ENCODE peak calls at places on chromosomes 12 and 14, in four cellular contexts. One of them, this sample, is unnamed.

GRCh38 chr12:13209279-13210021 is 12.9 kb downstream of the EMP1 start:
- DNase-seq in astrocyte of the spinal cord: no peak
- DNase-seq in cardiac muscle cell: no peak
- DNase-seq in IMR-90: no peak
- DNase-seq in this sample: no peak

GRCh38 chr14:91875515-91876286 is 8.4 kb upstream of the TC2N start:
- DNase-seq in astrocyte of the spinal cord: no peak
- DNase-seq in cardiac muscle cell: no peak
- DNase-seq in IMR-90: no peak
- DNase-seq in this sample: no peak

GRCh38 chr12:120669055-120669828 is 17.7 kb upstream of the MLEC start:
- DNase-seq in cardiac muscle cell: peak; percentile 30
- DNase-seq in IMR-90: no peak
- DNase-seq in astrocyte of the spinal cord: no peak
- DNase-seq in this sample: no peak

GRCh38 chr12:32390572-32391219 is 8.7 kb upstream of the FGD4 start:
- DNase-seq in cardiac muscle cell: no peak
- DNase-seq in astrocyte of the spinal cord: peak; percentile 7
- DNase-seq in IMR-90: no peak
- DNase-seq in this sample: no peak

GRCh38 chr12:92541024-92541423 is 161.8 kb upstream of the PLEKHG7 start:
- DNase-seq in IMR-90: no peak
- DNase-seq in astrocyte of the spinal cord: no peak
- DNase-seq in cardiac muscle cell: no peak
- DNase-seq in this sample: no peak

GRCh38 chr12:26787125-26787495 is 45.9 kb downstream of the ITPR2 start:
- DNase-seq in cardiac muscle cell: no peak
- DNase-seq in IMR-90: peak; percentile 83
- DNase-seq in astrocyte of the spinal cord: peak; percentile 85
- DNase-seq in this sample: no peak

GRCh38 chr12:28569698-28570411 is 379.6 kb downstream of the CCDC91 start:
- DNase-seq in cardiac muscle cell: no peak
- DNase-seq in astrocyte of the spinal cord: peak; percentile 32
- DNase-seq in IMR-90: peak; percentile 80
- DNase-seq in this sample: peak; percentile 51

GRCh38 chr12:34286934-34287333 is 264.6 kb downstream of the ALG10 start:
- DNase-seq in cardiac muscle cell: no peak
- DNase-seq in IMR-90: no peak
- DNase-seq in astrocyte of the spinal cord: no peak
- DNase-seq in this sample: no peak

GRCh38 chr14:22265319-22266140 is 323.5 kb downstream of the DAD1 start:
- DNase-seq in cardiac muscle cell: no peak
- DNase-seq in astrocyte of the spinal cord: peak; percentile 39
- DNase-seq in IMR-90: peak; percentile 39
- DNase-seq in this sample: no peak

GRCh38 chr14:66174453-66174891 is 311.7 kb upstream of the CCDC196 start:
- DNase-seq in astrocyte of the spinal cord: no peak
- DNase-seq in IMR-90: no peak
- DNase-seq in cardiac muscle cell: no peak
- DNase-seq in this sample: peak; percentile 6

GRCh38 chr12:120156315-120157259 is 37.9 kb downstream of the GCN1 start:
- DNase-seq in cardiac muscle cell: no peak
- DNase-seq in IMR-90: no peak
- DNase-seq in astrocyte of the spinal cord: no peak
- DNase-seq in this sample: no peak

GRCh38 chr12:113727651-113728061 is 238.5 kb downstream of the RBM19 start:
- DNase-seq in astrocyte of the spinal cord: no peak
- DNase-seq in cardiac muscle cell: no peak
- DNase-seq in IMR-90: peak; percentile 69
- DNase-seq in this sample: peak; percentile 8

GRCh38 chr12:130966443-130967030 is 12.8 kb downstream of the ADGRD1 start:
- DNase-seq in astrocyte of the spinal cord: no peak
- DNase-seq in IMR-90: no peak
- DNase-seq in cardiac muscle cell: no peak
- DNase-seq in this sample: no peak

GRCh38 chr14:84622357-84622756 is 907.6 kb upstream of the FLRT2 start:
- DNase-seq in astrocyte of the spinal cord: no peak
- DNase-seq in IMR-90: no peak
- DNase-seq in cardiac muscle cell: no peak
- DNase-seq in this sample: no peak

GRCh38 chr12:27614386-27614785 is 81.9 kb upstream of the REP15 start:
- DNase-seq in astrocyte of the spinal cord: no peak
- DNase-seq in cardiac muscle cell: no peak
- DNase-seq in IMR-90: no peak
- DNase-seq in this sample: no peak

GRCh38 chr14:96888158-96888557 is 91.0 kb downstream of the VRK1 start:
- DNase-seq in cardiac muscle cell: no peak
- DNase-seq in IMR-90: no peak
- DNase-seq in astrocyte of the spinal cord: no peak
- DNase-seq in this sample: no peak

GRCh38 chr12:31005944-31006361 is 67.7 kb upstream of the DDX11 start:
- DNase-seq in IMR-90: peak; percentile 20
- DNase-seq in cardiac muscle cell: no peak
- DNase-seq in astrocyte of the spinal cord: peak; percentile 61
- DNase-seq in this sample: peak; percentile 40

GRCh38 chr12:106113042-106113441 is 25.7 kb downstream of the NUAK1 start:
- DNase-seq in IMR-90: peak; percentile 68
- DNase-seq in astrocyte of the spinal cord: peak; percentile 64
- DNase-seq in cardiac muscle cell: no peak
- DNase-seq in this sample: no peak

GRCh38 chr14:73491256-73491976 is 683 bp downstream of the RIOX1 start:
- DNase-seq in astrocyte of the spinal cord: peak; percentile 73
- DNase-seq in IMR-90: peak; percentile 64
- DNase-seq in cardiac muscle cell: peak; percentile 75
- DNase-seq in this sample: peak; percentile 26

GRCh38 chr12:15796493-15797141 is 7.4 kb upstream of the EPS8 start:
- DNase-seq in IMR-90: peak; percentile 72
- DNase-seq in astrocyte of the spinal cord: no peak
- DNase-seq in cardiac muscle cell: no peak
- DNase-seq in this sample: no peak

GRCh38 chr12:124388679-124389536 is 94.0 kb downstream of the RFLNA start:
- DNase-seq in cardiac muscle cell: peak; percentile 84
- DNase-seq in astrocyte of the spinal cord: peak; percentile 94
- DNase-seq in IMR-90: peak; percentile 85
- DNase-seq in this sample: peak; percentile 78

GRCh38 chr14:76752744-76753143 is 8.5 kb upstream of the VASH1 start:
- DNase-seq in astrocyte of the spinal cord: no peak
- DNase-seq in cardiac muscle cell: no peak
- DNase-seq in IMR-90: no peak
- DNase-seq in this sample: no peak

GRCh38 chr14:22598099-22598895 is at the start of gene ABHD4:
- DNase-seq in IMR-90: peak; percentile 42
- DNase-seq in cardiac muscle cell: peak; percentile 88
- DNase-seq in astrocyte of the spinal cord: peak; percentile 67
- DNase-seq in this sample: no peak

GRCh38 chr14:23483216-23483854 is 13.8 kb downstream of the NGDN start:
- DNase-seq in IMR-90: peak; percentile 13
- DNase-seq in cardiac muscle cell: peak; percentile 64
- DNase-seq in astrocyte of the spinal cord: no peak
- DNase-seq in this sample: no peak

GRCh38 chr12:98332626-98333025 is 182.8 kb upstream of the TMPO start:
- DNase-seq in IMR-90: no peak
- DNase-seq in cardiac muscle cell: no peak
- DNase-seq in astrocyte of the spinal cord: no peak
- DNase-seq in this sample: no peak

GRCh38 chr12:99911967-99912366 is 72.8 kb downstream of the ANKS1B start:
- DNase-seq in cardiac muscle cell: no peak
- DNase-seq in astrocyte of the spinal cord: no peak
- DNase-seq in IMR-90: no peak
- DNase-seq in this sample: no peak

GRCh38 chr14:96260341-96260821 is 4.4 kb downstream of the BDKRB1 start:
- DNase-seq in astrocyte of the spinal cord: no peak
- DNase-seq in cardiac muscle cell: no peak
- DNase-seq in IMR-90: peak; percentile 77
- DNase-seq in this sample: no peak

DNA sequence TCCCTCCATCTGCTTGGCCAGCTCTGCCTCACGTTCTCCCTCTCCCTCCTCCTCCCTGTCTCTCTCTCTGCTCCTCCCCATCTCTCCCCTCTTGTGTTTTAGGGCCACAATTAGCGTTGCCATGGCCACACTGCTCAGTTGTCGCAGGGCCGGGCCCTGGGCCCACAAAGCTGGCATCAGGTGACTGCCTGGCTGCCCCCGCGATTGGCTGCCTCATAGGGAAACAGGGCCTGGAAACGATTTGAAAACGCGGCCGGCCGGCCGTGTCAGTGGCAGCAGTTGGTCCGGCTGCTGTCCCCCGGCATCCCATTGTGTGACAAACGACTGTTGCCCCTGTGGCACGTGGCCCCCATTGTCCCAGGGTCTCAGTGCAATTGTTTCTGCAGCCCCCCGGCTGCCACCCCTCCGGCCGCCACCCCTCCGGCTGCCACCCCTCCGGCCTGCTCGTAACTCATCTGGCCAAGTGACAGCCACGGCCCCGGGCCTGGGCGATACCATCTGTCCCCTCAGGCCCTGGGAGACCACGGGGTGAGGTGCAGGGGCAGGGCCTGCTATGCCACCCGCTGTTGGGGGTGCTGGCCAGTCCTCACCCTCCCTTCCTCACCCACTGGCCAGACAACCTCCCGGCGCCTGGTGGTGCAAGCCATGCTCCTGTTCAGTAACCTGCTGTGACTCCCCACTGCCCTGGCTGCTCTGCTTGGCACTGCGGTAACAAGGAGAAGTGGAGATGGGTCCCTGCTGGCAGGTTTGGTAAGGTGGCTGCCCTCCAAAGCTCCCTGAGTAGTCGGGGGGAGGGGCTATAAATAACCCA is 17.3 kb downstream of the FOXN4 start:
- DNase-seq in astrocyte of the spinal cord: peak; percentile 24
- DNase-seq in cardiac muscle cell: peak; percentile 89
- DNase-seq in IMR-90: no peak
- DNase-seq in this sample: no peak
- H3K4me3 ChIP-seq in astrocyte of the spinal cord: no peak overlapping the region
- H3K4me3 ChIP-seq in cardiac muscle cell: no peak overlapping the region
- H3K4me3 ChIP-seq in IMR-90: no peak overlapping the region
- H3K4me3 ChIP-seq in this sample: no peak overlapping the region

DNA sequence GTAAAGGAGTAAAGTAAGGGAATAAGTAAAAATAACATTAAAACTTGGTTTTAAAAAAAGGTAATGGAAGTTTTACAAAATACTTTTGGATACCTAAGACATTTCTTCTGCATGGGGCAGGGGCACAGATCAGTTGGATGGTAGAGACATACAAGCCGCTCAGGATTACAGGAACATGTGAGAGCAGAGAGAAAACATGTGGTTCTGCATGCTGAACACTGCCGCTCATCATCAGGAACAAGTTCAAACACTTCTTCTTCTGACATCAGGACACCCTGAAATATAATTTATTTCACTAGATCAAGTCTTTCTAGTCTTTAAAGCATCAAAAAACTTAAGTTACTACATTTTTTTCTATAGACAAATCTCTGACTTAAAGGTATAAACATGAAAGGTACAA is 60.9 kb upstream of the SLC6A13 start:
- DNase-seq in IMR-90: no peak
- DNase-seq in cardiac muscle cell: no peak
- DNase-seq in astrocyte of the spinal cord: no peak
- DNase-seq in this sample: no peak
- H3K4me3 ChIP-seq in IMR-90: no peak overlapping the region
- H3K4me3 ChIP-seq in cardiac muscle cell: no peak overlapping the region
- H3K4me3 ChIP-seq in astrocyte of the spinal cord: no peak overlapping the region
- H3K4me3 ChIP-seq in this sample: no peak overlapping the region

GRCh38 chr14:62133776-62134175 is 371.6 kb downstream of the SNAPC1 start:
- DNase-seq in IMR-90: no peak
- DNase-seq in astrocyte of the spinal cord: no peak
- DNase-seq in cardiac muscle cell: no peak
- DNase-seq in this sample: no peak

GRCh38 chr14:62126885-62127478 is 364.8 kb downstream of the SNAPC1 start:
- DNase-seq in cardiac muscle cell: peak; percentile 63
- DNase-seq in astrocyte of the spinal cord: peak; percentile 67
- DNase-seq in IMR-90: peak; percentile 72
- DNase-seq in this sample: peak; percentile 8

GRCh38 chr14:62125793-62126192 is 363.6 kb downstream of the SNAPC1 start:
- DNase-seq in IMR-90: no peak
- DNase-seq in astrocyte of the spinal cord: no peak
- DNase-seq in cardiac muscle cell: no peak
- DNase-seq in this sample: no peak

GRCh38 chr14:62130441-62130840 is 368.2 kb downstream of the SNAPC1 start:
- DNase-seq in astrocyte of the spinal cord: no peak
- DNase-seq in IMR-90: no peak
- DNase-seq in cardiac muscle cell: no peak
- DNase-seq in this sample: no peak
- H3K4me3 ChIP-seq in astrocyte of the spinal cord: no peak overlapping the region
- H3K4me3 ChIP-seq in IMR-90: no peak overlapping the region
- H3K4me3 ChIP-seq in cardiac muscle cell: no peak overlapping the region
- H3K4me3 ChIP-seq in this sample: no peak overlapping the region

DNA sequence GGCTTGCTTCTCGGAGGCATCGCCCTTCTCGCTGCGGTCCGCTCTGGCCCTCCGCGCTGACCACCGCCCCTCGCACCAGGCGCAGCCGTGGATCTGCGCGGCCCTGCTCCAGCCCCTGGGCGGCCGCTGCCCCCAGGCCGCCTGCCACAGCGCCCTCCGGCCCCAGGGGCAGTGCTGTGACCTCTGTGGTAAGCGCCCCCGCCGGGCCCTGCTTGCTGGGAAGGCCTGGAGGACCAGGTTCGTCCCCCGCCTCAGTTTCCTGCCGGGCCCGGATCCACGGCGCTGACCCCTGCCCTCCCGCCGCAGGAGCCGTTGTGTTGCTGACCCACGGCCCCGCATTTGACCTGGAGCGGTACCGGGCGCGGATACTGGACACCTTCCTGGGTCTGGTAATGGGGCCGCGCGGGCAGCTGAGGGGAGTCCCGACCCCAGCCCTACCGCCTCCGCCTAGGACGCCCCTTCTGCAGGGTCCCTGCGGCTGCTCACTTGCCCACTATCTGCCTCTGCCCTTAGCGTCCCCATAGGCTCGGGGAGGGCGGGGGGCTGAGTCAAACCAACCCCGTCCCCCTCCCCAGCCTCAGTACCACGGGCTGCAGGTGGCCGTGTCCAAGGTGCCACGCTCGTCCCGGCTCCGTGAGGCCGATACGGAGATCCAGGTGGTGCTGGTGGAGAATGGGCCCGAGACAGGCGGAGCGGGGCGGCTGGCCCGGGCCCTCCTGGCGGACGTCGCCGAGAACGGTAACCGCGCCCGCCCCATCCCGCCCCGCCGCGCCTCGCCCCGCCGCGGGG is 7.1 kb downstream of the AMN start:
- DNase-seq in IMR-90: no peak
- DNase-seq in astrocyte of the spinal cord: no peak
- DNase-seq in cardiac muscle cell: no peak
- DNase-seq in this sample: no peak
- H3K4me3 ChIP-seq in IMR-90: peak overlapping the region; percentile 42
- H3K4me3 ChIP-seq in astrocyte of the spinal cord: no peak overlapping the region
- H3K4me3 ChIP-seq in cardiac muscle cell: peak overlapping the region; percentile 26
- H3K4me3 ChIP-seq in this sample: peak overlapping the region; percentile 38

GRCh38 chr14:29926228-29926627 is 1.4 kb downstream of the PRKD1 start:
- DNase-seq in astrocyte of the spinal cord: no peak
- DNase-seq in IMR-90: no peak
- DNase-seq in cardiac muscle cell: peak; percentile 39
- DNase-seq in this sample: no peak
- H3K4me3 ChIP-seq in astrocyte of the spinal cord: peak overlapping the region; percentile 87
- H3K4me3 ChIP-seq in IMR-90: peak overlapping the region; percentile 75
- H3K4me3 ChIP-seq in cardiac muscle cell: peak overlapping the region; percentile 99
- H3K4me3 ChIP-seq in this sample: peak overlapping the region; percentile 89